ENCODE peak calls at places on chromosomes 1 and 21, in four cellular contexts. One of them, this sample, is unnamed.

GRCh38 chr1:25871086-25871703 is 4.3 kb downstream of the PAQR7 start:
- DNase-seq in IMR-90: no peak
- DNase-seq in H1: no peak
- DNase-seq in H9: no peak
- DNase-seq in this sample: peak; percentile 12

GRCh38 chr1:7470904-7471638 is 300.0 kb upstream of the VAMP3 start:
- DNase-seq in IMR-90: peak; percentile 99
- DNase-seq in H1: no peak
- DNase-seq in H9: no peak
- DNase-seq in this sample: no peak

GRCh38 chr1:230752407-230752806 is 5.2 kb downstream of the CAPN9 start:
- DNase-seq in IMR-90: no peak
- DNase-seq in H1: no peak
- DNase-seq in H9: peak; percentile 70
- DNase-seq in this sample: peak; percentile 48

GRCh38 chr21:31879251-31879650 is 6.4 kb downstream of the HUNK start:
- DNase-seq in IMR-90: no peak
- DNase-seq in H1: no peak
- DNase-seq in H9: no peak
- DNase-seq in this sample: no peak

GRCh38 chr1:15948600-15949452 is 27.1 kb downstream of the ZBTB17 start:
- DNase-seq in IMR-90: peak; percentile 95
- DNase-seq in H1: no peak
- DNase-seq in H9: no peak
- DNase-seq in this sample: peak; percentile 58

GRCh38 chr1:55232448-55233148 is 17.4 kb upstream of the USP24 start:
- DNase-seq in IMR-90: no peak
- DNase-seq in H1: no peak
- DNase-seq in H9: no peak
- DNase-seq in this sample: peak; percentile 39

GRCh38 chr1:64378826-64379225 is 91.1 kb upstream of the CACHD1 start:
- DNase-seq in IMR-90: no peak
- DNase-seq in H1: no peak
- DNase-seq in H9: peak; percentile 56
- DNase-seq in this sample: peak; percentile 81

GRCh38 chr1:185355947-185356346 is 38.9 kb upstream of the IVNS1ABP start:
- DNase-seq in IMR-90: no peak
- DNase-seq in H1: no peak
- DNase-seq in H9: no peak
- DNase-seq in this sample: no peak

GRCh38 chr21:37363936-37364335 is 2.6 kb upstream of the DYRK1A start:
- DNase-seq in IMR-90: no peak
- DNase-seq in H1: no peak
- DNase-seq in H9: no peak
- DNase-seq in this sample: no peak

GRCh38 chr1:85566890-85567289 is 13.7 kb upstream of the CCN1 start:
- DNase-seq in IMR-90: peak; percentile 39
- DNase-seq in H1: no peak
- DNase-seq in H9: no peak
- DNase-seq in this sample: no peak

GRCh38 chr1:41875487-41875886 is 43.2 kb downstream of the HIVEP3 start:
- DNase-seq in IMR-90: no peak
- DNase-seq in H1: no peak
- DNase-seq in H9: no peak
- DNase-seq in this sample: no peak

GRCh38 chr1:180623579-180624347 is 8.1 kb upstream of the XPR1 start:
- DNase-seq in IMR-90: peak; percentile 58
- DNase-seq in H1: peak; percentile 9
- DNase-seq in H9: peak; percentile 41
- DNase-seq in this sample: peak; percentile 63

GRCh38 chr1:169588785-169589485 is 2.7 kb upstream of the F5 start:
- DNase-seq in IMR-90: no peak
- DNase-seq in H1: no peak
- DNase-seq in H9: no peak
- DNase-seq in this sample: no peak

GRCh38 chr1:67836769-67837168 is 3.5 kb upstream of the GNG12 start:
- DNase-seq in IMR-90: no peak
- DNase-seq in H1: no peak
- DNase-seq in H9: no peak
- DNase-seq in this sample: no peak

GRCh38 chr1:237999426-238000052 is 108.8 kb upstream of the ZP4 start:
- DNase-seq in IMR-90: no peak
- DNase-seq in H1: no peak
- DNase-seq in H9: no peak
- DNase-seq in this sample: no peak

GRCh38 chr1:218492840-218493239 is 147.7 kb downstream of the TGFB2 start:
- DNase-seq in IMR-90: no peak
- DNase-seq in H1: no peak
- DNase-seq in H9: no peak
- DNase-seq in this sample: no peak

GRCh38 chr1:207838156-207839082 is 72.5 kb downstream of the CD34 start:
- DNase-seq in IMR-90: no peak
- DNase-seq in H1: no peak
- DNase-seq in H9: no peak
- DNase-seq in this sample: no peak

GRCh38 chr1:113396585-113396984 is 6.3 kb downstream of the MAGI3 start:
- DNase-seq in IMR-90: peak; percentile 78
- DNase-seq in H1: no peak
- DNase-seq in H9: no peak
- DNase-seq in this sample: peak; percentile 47

GRCh38 chr1:63770381-63770780 is 3.4 kb upstream of the ROR1 start:
- DNase-seq in IMR-90: no peak
- DNase-seq in H1: no peak
- DNase-seq in H9: no peak
- DNase-seq in this sample: no peak

GRCh38 chr1:181768930-181769280 is 285.6 kb downstream of the CACNA1E start:
- DNase-seq in IMR-90: no peak
- DNase-seq in H1: no peak
- DNase-seq in H9: no peak
- DNase-seq in this sample: no peak

GRCh38 chr1:183363967-183364366 is 54.2 kb downstream of the NMNAT2 start:
- DNase-seq in IMR-90: no peak
- DNase-seq in H1: no peak
- DNase-seq in H9: no peak
- DNase-seq in this sample: no peak

GRCh38 chr1:45043094-45043493 is 31.0 kb downstream of the UROD start:
- DNase-seq in IMR-90: no peak
- DNase-seq in H1: no peak
- DNase-seq in H9: no peak
- DNase-seq in this sample: peak; percentile 29

GRCh38 chr21:39184050-39184980 is 1.1 kb upstream of the PSMG1 start:
- DNase-seq in IMR-90: no peak
- DNase-seq in H1: no peak
- DNase-seq in H9: no peak
- DNase-seq in this sample: peak; percentile 10

GRCh38 chr1:111592389-111593361 is 26.9 kb upstream of the RAP1A start:
- DNase-seq in IMR-90: peak; percentile 87
- DNase-seq in H1: no peak
- DNase-seq in H9: peak; percentile 53
- DNase-seq in this sample: peak; percentile 92

GRCh38 chr1:228378453-228379164 is 28.0 kb downstream of the TRIM11 start:
- DNase-seq in IMR-90: peak; percentile 69
- DNase-seq in H1: peak; percentile 70
- DNase-seq in H9: peak; percentile 94
- DNase-seq in this sample: peak; percentile 90

GRCh38 chr21:28754127-28754611 is 238.5 kb downstream of the LTN1 start:
- DNase-seq in IMR-90: peak; percentile 96
- DNase-seq in H1: no peak
- DNase-seq in H9: no peak
- DNase-seq in this sample: peak; percentile 22

GRCh38 chr1:205214756-205215155 is 3.3 kb upstream of the DSTYK start:
- DNase-seq in IMR-90: no peak
- DNase-seq in H1: no peak
- DNase-seq in H9: no peak
- DNase-seq in this sample: no peak

GRCh38 chr1:212228076-212228475 is 57.1 kb upstream of the PPP2R5A start:
- DNase-seq in IMR-90: no peak
- DNase-seq in H1: no peak
- DNase-seq in H9: no peak
- DNase-seq in this sample: no peak

GRCh38 chr1:212225871-212226302 is 59.3 kb upstream of the PPP2R5A start:
- DNase-seq in IMR-90: no peak
- DNase-seq in H1: no peak
- DNase-seq in H9: no peak
- DNase-seq in this sample: no peak

GRCh38 chr1:14875781-14876564 is 277.5 kb downstream of the KAZN start:
- DNase-seq in IMR-90: no peak
- DNase-seq in H1: no peak
- DNase-seq in H9: no peak
- DNase-seq in this sample: peak; percentile 94

GRCh38 chr1:41545996-41546938 is 61.8 kb upstream of the EDN2 start:
- DNase-seq in IMR-90: no peak
- DNase-seq in H1: no peak
- DNase-seq in H9: no peak
- DNase-seq in this sample: no peak

GRCh38 chr21:31446206-31446900 is 102.3 kb upstream of the TIAM1 start:
- DNase-seq in IMR-90: no peak
- DNase-seq in H1: no peak
- DNase-seq in H9: no peak
- DNase-seq in this sample: no peak

GRCh38 chr1:186188004-186188539 is 187.0 kb downstream of the TPR start:
- DNase-seq in IMR-90: peak; percentile 94
- DNase-seq in H1: no peak
- DNase-seq in H9: no peak
- DNase-seq in this sample: no peak

DNA sequence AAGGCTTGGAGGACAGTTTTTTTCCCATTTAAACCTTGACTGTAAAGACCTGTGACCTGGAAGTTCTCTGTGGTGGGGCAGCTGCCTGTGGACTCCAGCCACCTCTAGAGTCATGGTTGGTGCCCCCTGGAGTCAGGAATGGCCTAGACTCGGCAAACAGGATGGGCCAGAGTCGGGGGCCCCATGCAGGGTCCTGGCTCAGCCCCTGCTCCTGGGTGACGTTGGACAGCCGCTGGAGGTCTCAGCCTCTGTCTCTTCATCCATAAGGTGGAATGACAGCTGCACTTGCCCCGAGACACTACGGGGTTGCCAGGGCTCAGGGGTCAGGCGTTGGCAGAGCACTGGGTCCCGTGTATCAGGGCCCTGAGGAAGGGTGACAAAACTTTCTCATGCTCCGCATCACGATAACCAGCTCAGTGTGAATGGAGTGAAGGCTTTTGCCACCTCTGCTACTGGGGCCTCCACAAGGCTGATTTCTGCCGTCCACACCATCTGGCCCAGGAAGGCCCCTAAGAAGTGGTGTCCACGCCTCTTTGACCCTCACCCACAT is 58.5 kb upstream of the TTC34 start:
- DNase-seq in IMR-90: no peak
- DNase-seq in H1: no peak
- DNase-seq in H9: no peak
- DNase-seq in this sample: peak; percentile 21
- H4K5ac ChIP-seq in IMR-90: no peak overlapping the region
- H4K5ac ChIP-seq in H1: no peak overlapping the region
- H4K5ac ChIP-seq in H9: no peak overlapping the region
- H4K5ac ChIP-seq in this sample: no peak overlapping the region

GRCh38 chr1:28646040-28646439 is 2.4 kb upstream of the RNU11 start:
- DNase-seq in IMR-90: peak; percentile 82
- DNase-seq in H1: no peak
- DNase-seq in H9: no peak
- DNase-seq in this sample: no peak
- H3K4me1 ChIP-seq in IMR-90: peaks cover 1% of the 10 kb centered on the region
- H3K4me1 ChIP-seq in H1: peaks cover 4% of the 10 kb centered on the region
- H3K4me1 ChIP-seq in H9: no peaks in the 10 kb centered on the region
- H3K4me1 ChIP-seq in this sample: peaks cover 2% of the 10 kb centered on the region

GRCh38 chr1:53945183-53945432 is 391 bp downstream of the IFT25 start:
- DNase-seq in IMR-90: no peak
- DNase-seq in H1: no peak
- DNase-seq in H9: no peak
- DNase-seq in this sample: no peak

GRCh38 chr1:53945433-53946251 is at the start of gene IFT25:
- DNase-seq in IMR-90: peak; percentile 93
- DNase-seq in H1: peak; percentile 73
- DNase-seq in H9: peak; percentile 95
- DNase-seq in this sample: peak; percentile 96

GRCh38 chr1:53943090-53943489 is 2.4 kb downstream of the IFT25 start:
- DNase-seq in IMR-90: no peak
- DNase-seq in H1: no peak
- DNase-seq in H9: no peak
- DNase-seq in this sample: no peak

GRCh38 chr1:53943490-53944043 is 1.9 kb downstream of the IFT25 start:
- DNase-seq in IMR-90: no peak
- DNase-seq in H1: no peak
- DNase-seq in H9: no peak
- DNase-seq in this sample: no peak

DNA sequence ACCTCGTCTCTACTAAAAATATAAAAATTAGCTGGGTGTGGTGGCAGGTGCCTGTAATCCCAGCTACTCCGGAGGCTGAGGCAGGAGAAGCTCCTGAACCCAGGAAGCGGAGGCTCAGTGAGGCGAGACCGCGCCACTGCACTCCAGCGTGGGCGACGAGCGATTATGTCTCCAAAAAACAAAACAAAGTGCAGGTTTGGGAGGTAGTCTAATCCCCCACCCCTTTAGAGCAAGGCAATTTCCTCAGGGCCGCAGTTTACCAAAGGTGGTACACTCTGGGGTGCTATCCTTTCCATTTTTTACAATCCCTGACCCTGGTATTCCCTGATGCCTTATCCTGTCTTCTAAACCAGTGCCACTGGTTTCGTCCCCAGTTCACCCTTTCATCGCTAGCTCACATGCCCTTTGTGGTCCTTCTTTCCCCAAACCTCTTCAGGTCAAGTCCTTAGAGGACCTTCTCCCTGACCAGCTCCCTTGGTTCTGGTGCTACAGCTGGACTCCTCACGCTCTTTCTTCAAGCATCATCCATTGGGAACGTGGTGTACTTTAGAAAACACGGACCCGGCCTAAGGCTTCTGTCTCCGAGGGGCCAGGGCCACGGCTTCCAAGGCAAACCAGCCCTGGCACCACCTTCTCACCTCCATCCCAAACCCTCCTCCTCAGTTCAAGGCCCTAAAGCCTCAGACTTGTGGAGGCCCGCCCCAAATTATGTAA is 873 bp downstream of the IFT25 start:
- DNase-seq in IMR-90: no peak
- DNase-seq in H1: no peak
- DNase-seq in H9: peak; percentile 31
- DNase-seq in this sample: peak; percentile 44
- H4K5ac ChIP-seq in IMR-90: peak overlapping the region; percentile 19
- H4K5ac ChIP-seq in H1: no peak overlapping the region
- H4K5ac ChIP-seq in H9: no peak overlapping the region
- H4K5ac ChIP-seq in this sample: no peak overlapping the region

GRCh38 chr1:153613406-153613805 is 469 bp upstream of the S100A16 start:
- DNase-seq in IMR-90: no peak
- DNase-seq in H1: no peak
- DNase-seq in H9: no peak
- DNase-seq in this sample: no peak
- H3K4me1 ChIP-seq in IMR-90: peaks cover 37% of the 10 kb centered on the region
- H3K4me1 ChIP-seq in H1: peaks cover 29% of the 10 kb centered on the region
- H3K4me1 ChIP-seq in H9: peaks cover 9% of the 10 kb centered on the region
- H3K4me1 ChIP-seq in this sample: peaks cover 7% of the 10 kb centered on the region

DNA sequence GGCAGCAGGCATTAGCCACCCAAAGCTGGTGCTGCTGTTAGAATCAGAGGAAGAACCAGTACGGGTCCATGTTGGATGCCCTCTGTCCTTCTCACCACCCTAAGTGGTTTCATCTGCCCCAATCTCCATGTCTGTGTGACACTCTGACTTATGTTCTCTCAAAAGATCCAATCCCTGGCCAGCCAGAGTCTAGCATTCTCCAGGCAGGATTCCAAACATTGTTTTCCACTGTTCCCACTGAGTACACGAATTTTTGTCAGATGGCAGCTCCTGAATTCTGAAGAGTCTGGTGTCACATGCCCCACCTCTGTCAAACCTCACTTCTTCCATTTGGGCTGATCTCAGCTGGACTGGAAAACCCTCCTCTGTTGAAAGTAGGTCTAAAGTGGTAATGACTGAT is 166.0 kb downstream of the DISC1 start:
- DNase-seq in IMR-90: no peak
- DNase-seq in H1: no peak
- DNase-seq in H9: no peak
- DNase-seq in this sample: peak; percentile 20
- H4K5ac ChIP-seq in IMR-90: no peak overlapping the region
- H4K5ac ChIP-seq in H1: no peak overlapping the region
- H4K5ac ChIP-seq in H9: no peak overlapping the region
- H4K5ac ChIP-seq in this sample: no peak overlapping the region

This sample was measured in mesendoderm.